ENCODE peak calls at places on chromosomes 11 and 22, in seven cellular contexts. Q, U, B, D, T, O and X are unnamed samples.
A peak's percentile ranks its signal among the peaks of the same experiment; 100 is the strongest.

GRCh38 chr11:69562816-69563215 is 78.1 kb upstream of the CCND1 start:
- DNase-seq in T (no peak), D (no peak), Q (no peak), B (no peak), O (no peak), U (no peak), X (no peak)

GRCh38 chr22:29079218-29079901 is 6.5 kb downstream of the KREMEN1 start:
- DNase-seq in D (no peak), B (no peak), O (no peak), U (peak; percentile 27), Q (no peak), T (no peak), X (no peak)

GRCh38 chr22:38106814-38107578 is 3.5 kb downstream of the BAIAP2L2 start:
- DNase-seq in O (no peak), Q (no peak), D (no peak), U (no peak), T (no peak), B (no peak), X (no peak)

GRCh38 chr22:40418366-40419201 is 48.2 kb downstream of the SGSM3 start:
- DNase-seq in D (no peak), Q (no peak), U (no peak), T (peak; percentile 66), B (no peak), O (no peak), X (no peak)

GRCh38 chr11:132056689-132057088 is 686.3 kb downstream of the NTM start:
- DNase-seq in U (peak; percentile 47), T (no peak), O (no peak), D (no peak), Q (no peak), B (no peak), X (no peak)

GRCh38 chr11:120065176-120065575 is 72.7 kb downstream of the TRIM29 start:
- DNase-seq in U (no peak), O (no peak), B (no peak), T (no peak), Q (no peak), D (no peak), X (no peak)

GRCh38 chr11:128018692-128019091 is 568.7 kb downstream of the ETS1 start:
- DNase-seq in T (no peak), O (no peak), U (peak; percentile 33), B (no peak), D (no peak), Q (no peak), X (no peak)

GRCh38 chr11:88552377-88553029 is 215.0 kb upstream of the CTSC start:
- DNase-seq in Q (no peak), D (no peak), U (peak; percentile 73), B (peak; percentile 56), O (no peak), T (no peak), X (peak; percentile 39)

GRCh38 chr11:57801185-57801490 is 39.5 kb downstream of the CTNND1 start:
- DNase-seq in D (no peak), Q (no peak), T (no peak), B (no peak), O (no peak), U (no peak), X (no peak)

GRCh38 chr22:20463324-20464095 is 25.9 kb upstream of the SCARF2 start:
- DNase-seq in O (no peak), T (no peak), B (no peak), Q (no peak), U (no peak), D (no peak), X (no peak)

GRCh38 chr22:42388130-42388797 is 43.9 kb downstream of the NFAM1 start:
- DNase-seq in T (peak; percentile 87), U (peak; percentile 25), D (no peak), O (no peak), B (peak; percentile 48), Q (no peak), X (no peak)

GRCh38 chr11:64542172-64543125 is 48.6 kb upstream of the SLC22A12 start:
- DNase-seq in B (no peak), Q (no peak), T (no peak), D (no peak), U (no peak), O (no peak), X (no peak)

GRCh38 chr11:30595929-30596328 is 9.8 kb upstream of the MPPED2 start:
- DNase-seq in O (no peak), U (no peak), B (no peak), T (no peak), Q (no peak), D (no peak), X (no peak)

GRCh38 chr22:48045369-48045768 is 1282.9 kb downstream of the TBC1D22A start:
- DNase-seq in B (no peak), O (no peak), D (no peak), T (no peak), Q (no peak), U (no peak), X (no peak)